ENCODE peak calls at places on chromosomes 3 and 15, in four cellular contexts. P, Y, L and Q are unnamed samples.

GRCh38 chr3:163560459-163560858 is 1517.8 kb downstream of the SI start:
- DNase-seq in P (no peak), L (peak; percentile 20), Y (no peak), Q (no peak)

GRCh38 chr3:13463618-13464400 is 16.3 kb upstream of the HDAC11 start:
- DNase-seq in P (no peak), Y (no peak), L (no peak), Q (no peak)

GRCh38 chr3:143736651-143737050 is 111.6 kb downstream of the SLC9A9 start:
- DNase-seq in P (no peak), L (no peak), Y (no peak), Q (no peak)

GRCh38 chr3:119637679-119638525 is 22.5 kb downstream of the POPDC2 start:
- DNase-seq in Y (no peak), P (no peak), L (peak; percentile 27), Q (no peak)

GRCh38 chr3:109059289-109059688 is 58.6 kb downstream of the MORC1 start:
- DNase-seq in Y (no peak), L (no peak), P (no peak), Q (no peak)

GRCh38 chr3:156615592-156616173 is 58.7 kb upstream of the TIPARP start:
- DNase-seq in P (no peak), Y (no peak), L (peak; percentile 65), Q (no peak)

GRCh38 chr3:58308728-58309127 is 2.4 kb downstream of the HTD2 start:
- DNase-seq in Y (no peak), P (no peak), L (no peak), Q (no peak)

GRCh38 chr3:134249935-134250716 is 533 bp downstream of the RYK start:
- DNase-seq in L (peak; percentile 67), P (peak; percentile 57), Y (peak; percentile 66), Q (peak; percentile 72)

GRCh38 chr3:170712336-170712735 is 126.5 kb upstream of the SLC7A14 start:
- DNase-seq in L (no peak), Y (no peak), P (no peak), Q (no peak)

GRCh38 chr3:151864423-151865101 is 8.9 kb upstream of the SUCNR1 start:
- DNase-seq in Y (no peak), P (no peak), L (peak; percentile 10), Q (no peak)

GRCh38 chr3:190807719-190808375 is 54.6 kb downstream of the GMNC start:
- DNase-seq in P (no peak), Y (peak; percentile 25), L (no peak), Q (no peak)

GRCh38 chr3:65886376-65886775 is 152.3 kb downstream of the MAGI1 start:
- DNase-seq in Y (no peak), P (no peak), L (no peak), Q (no peak)

GRCh38 chr15:35540885-35541284 is 5.1 kb downstream of the DPH6 start:
- DNase-seq in P (no peak), L (no peak), Y (no peak), Q (no peak)

GRCh38 chr3:129558076-129558771 is 15.2 kb downstream of the H1-8 start:
- DNase-seq in L (no peak), P (no peak), Y (peak; percentile 10), Q (no peak)

GRCh38 chr15:59456114-59456513 is 18.1 kb downstream of the FAM81A start:
- DNase-seq in P (no peak), Y (no peak), L (no peak), Q (no peak)

GRCh38 chr3:10263549-10264363 is 15.5 kb downstream of the TATDN2 start:
- DNase-seq in P (peak; percentile 71), Y (no peak), L (peak; percentile 85), Q (peak; percentile 77)

DNA sequence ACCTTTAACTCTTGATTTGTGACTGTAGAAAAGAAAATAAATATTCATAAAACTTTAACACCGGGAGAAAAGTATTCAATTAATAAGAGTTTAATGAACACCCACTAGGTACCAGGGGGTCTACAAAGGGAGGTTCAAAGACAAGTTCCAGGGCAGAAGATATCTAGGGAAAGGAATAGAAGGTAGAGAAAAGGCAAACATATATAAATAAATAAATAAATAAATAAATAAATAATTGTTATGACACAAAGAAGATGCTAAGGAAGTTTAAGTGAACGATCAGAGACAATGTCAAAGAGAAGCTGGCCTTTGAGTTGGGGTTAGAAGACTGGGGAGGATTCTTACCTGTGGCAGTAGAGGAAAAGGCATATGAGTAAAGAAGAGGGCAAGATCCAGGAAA is 123.8 kb downstream of the NEDD4 start:
- DNase-seq in L (no peak), Y (no peak), P (no peak), Q (no peak)
- H3K4me1 ChIP-seq in L (peaks cover 4% of the 10 kb centered on the region), Y (peaks cover 52% of the 10 kb centered on the region), P (no peaks in the 10 kb centered on the region), Q (peaks cover 26% of the 10 kb centered on the region)

GRCh38 chr15:40333922-40334492 is 6.7 kb downstream of the CCDC9B start:
- DNase-seq in P (peak; percentile 49), Y (peak; percentile 63), L (no peak), Q (no peak)

GRCh38 chr15:40332138-40332781 is 8.5 kb downstream of the CCDC9B start:
- DNase-seq in Y (no peak), L (no peak), P (no peak), Q (no peak)

GRCh38 chr15:40334941-40335795 is 5.6 kb downstream of the CCDC9B start:
- DNase-seq in Y (no peak), L (no peak), P (no peak), Q (no peak)

GRCh38 chr15:40336129-40337122 is 4.3 kb downstream of the CCDC9B start:
- DNase-seq in L (no peak), Y (no peak), P (no peak), Q (no peak)

DNA sequence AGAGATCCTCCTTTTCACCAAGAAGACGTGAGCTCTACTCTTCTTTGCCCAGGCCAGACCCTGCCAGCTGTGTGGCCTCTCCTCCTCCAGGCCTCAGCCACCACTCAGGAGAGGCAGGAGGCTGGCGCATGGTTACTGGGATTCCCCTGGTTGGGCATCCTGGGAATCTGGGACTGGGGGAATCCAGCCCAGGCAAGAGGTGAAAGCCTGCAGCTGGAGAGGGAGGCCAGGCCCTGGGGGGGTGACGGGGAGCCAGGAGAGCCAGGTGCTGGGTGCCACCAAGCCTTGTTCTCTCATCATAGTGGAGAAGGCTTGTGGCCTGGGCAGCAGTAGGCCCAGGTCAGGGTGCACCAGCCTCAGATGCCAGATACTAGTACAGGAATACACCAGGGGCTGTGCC is 6.2 kb downstream of the CCDC9B start:
- DNase-seq in P (no peak), L (no peak), Y (no peak), Q (no peak)
- H3K4me1 ChIP-seq in P (no peaks in the 10 kb centered on the region), L (no peaks in the 10 kb centered on the region), Y (peaks cover 81% of the 10 kb centered on the region), Q (no peaks in the 10 kb centered on the region)

GRCh38 chr3:100879445-100879844 is 113.8 kb downstream of the ABI3BP start:
- DNase-seq in L (no peak), Y (no peak), P (no peak), Q (no peak)

GRCh38 chr3:100882571-100882981 is 110.6 kb downstream of the ABI3BP start:
- DNase-seq in P (no peak), L (peak; percentile 28), Y (no peak), Q (no peak)

GRCh38 chr3:100877286-100877685 is 115.9 kb downstream of the ABI3BP start:
- DNase-seq in P (no peak), Y (no peak), L (no peak), Q (no peak)

GRCh38 chr3:100880845-100881244 is 112.4 kb downstream of the ABI3BP start:
- DNase-seq in Y (no peak), L (no peak), P (no peak), Q (no peak)

GRCh38 chr3:100880072-100880471 is 113.1 kb downstream of the ABI3BP start:
- DNase-seq in P (no peak), Y (peak; percentile 18), L (no peak), Q (no peak)
- H3K4me1 ChIP-seq in P (no peaks in the 10 kb centered on the region), Y (no peaks in the 10 kb centered on the region), L (no peaks in the 10 kb centered on the region), Q (no peaks in the 10 kb centered on the region)

GRCh38 chr3:69113536-69113935 is 8.9 kb downstream of the LMOD3 start:
- DNase-seq in L (no peak), P (no peak), Y (no peak), Q (no peak)

GRCh38 chr3:69118555-69118954 is 3.8 kb downstream of the LMOD3 start:
- DNase-seq in L (no peak), Y (no peak), P (no peak), Q (no peak)

GRCh38 chr3:69115731-69116130 is 6.7 kb downstream of the LMOD3 start:
- DNase-seq in L (no peak), Y (no peak), P (no peak), Q (no peak)

GRCh38 chr3:69116897-69117296 is 5.5 kb downstream of the LMOD3 start:
- DNase-seq in P (no peak), Y (no peak), L (no peak), Q (no peak)

DNA sequence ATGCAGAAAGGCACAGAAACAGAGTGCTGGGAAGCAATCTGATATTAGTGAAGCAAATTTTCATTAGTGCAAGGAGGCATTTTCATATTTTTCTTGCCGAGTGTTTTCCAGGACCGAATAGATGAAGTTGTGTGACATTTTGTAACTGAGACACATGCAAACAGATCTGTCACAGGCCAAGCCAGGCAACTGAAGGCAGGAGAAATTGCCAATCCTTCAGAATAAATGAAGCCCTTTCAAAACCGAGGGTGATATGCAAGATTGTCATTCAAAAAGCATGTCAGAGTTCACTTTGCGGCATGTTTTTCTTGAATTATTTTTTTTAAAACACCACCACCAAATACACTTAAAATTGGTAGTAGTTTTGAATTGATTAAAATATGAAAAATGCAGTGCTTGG is 6.2 kb downstream of the LMOD3 start:
- DNase-seq in P (no peak), L (no peak), Y (no peak), Q (no peak)
- H3K4me1 ChIP-seq in P (no peaks in the 10 kb centered on the region), L (no peaks in the 10 kb centered on the region), Y (peaks cover 49% of the 10 kb centered on the region), Q (no peaks in the 10 kb centered on the region)

GRCh38 chr3:155367510-155367909 is 74.0 kb upstream of the STRIT1 start:
- DNase-seq in P (no peak), L (no peak), Y (no peak), Q (no peak)

GRCh38 chr3:155365178-155365783 is 71.8 kb upstream of the STRIT1 start:
- DNase-seq in L (no peak), Y (no peak), P (no peak), Q (no peak)

GRCh38 chr3:155363690-155364070 is 70.2 kb upstream of the STRIT1 start:
- DNase-seq in Y (no peak), P (no peak), L (peak; percentile 51), Q (no peak)

GRCh38 chr3:155362808-155363689 is 69.6 kb upstream of the STRIT1 start:
- DNase-seq in P (no peak), Y (no peak), L (peak; percentile 89), Q (peak; percentile 97)

GRCh38 chr3:155364492-155364891 is 71.0 kb upstream of the STRIT1 start:
- DNase-seq in P (no peak), Y (no peak), L (no peak), Q (no peak)
- H3K4me1 ChIP-seq in P (no peaks in the 10 kb centered on the region), Y (no peaks in the 10 kb centered on the region), L (no peaks in the 10 kb centered on the region), Q (peaks cover 81% of the 10 kb centered on the region)

DNA sequence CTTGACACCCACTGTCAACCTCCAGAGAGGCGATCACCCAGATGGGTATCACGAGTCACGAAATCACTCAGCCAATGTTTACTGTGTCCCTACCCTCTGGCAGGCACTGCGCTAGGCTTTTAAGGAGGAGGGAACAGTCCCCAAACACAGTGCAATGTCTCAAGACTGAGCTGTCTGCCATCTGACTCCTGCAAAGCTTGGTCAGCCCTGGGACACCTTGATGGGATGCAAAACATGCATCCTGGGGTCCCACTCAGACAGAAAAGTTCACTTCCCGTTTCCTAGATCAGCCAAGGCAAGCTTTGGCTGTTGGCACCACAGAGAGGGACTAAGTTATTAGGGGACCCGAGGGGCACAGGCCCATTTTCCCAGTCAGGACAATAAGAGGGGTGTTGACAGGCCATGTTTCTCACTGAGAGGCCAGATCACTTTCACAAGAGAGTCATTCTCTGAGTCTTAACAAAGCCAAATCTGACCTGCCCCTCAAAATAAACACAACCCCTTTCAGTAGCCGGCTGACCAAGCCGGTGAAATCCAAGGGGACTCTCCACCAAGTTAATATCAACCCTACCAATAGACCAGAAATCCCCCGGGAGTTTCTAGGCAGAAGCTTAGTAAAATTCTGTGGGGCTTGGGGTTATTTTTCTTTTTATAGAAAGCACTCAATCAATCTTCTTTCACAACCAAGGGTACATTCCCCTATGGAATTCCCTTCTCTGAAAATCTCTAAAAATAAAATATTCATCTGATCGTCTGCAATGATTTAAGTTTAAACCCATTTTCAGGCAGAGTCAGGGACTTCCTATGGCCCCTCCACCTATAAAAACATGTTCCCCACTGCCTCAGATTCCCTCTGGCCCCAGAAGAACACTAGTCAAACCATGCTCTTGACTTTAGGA is 3.5 kb downstream of the RFTN1 start:
- DNase-seq in L (no peak), P (no peak), Y (no peak), Q (no peak)
- H3K4me1 ChIP-seq in L (no peaks in the 10 kb centered on the region), P (peaks cover 58% of the 10 kb centered on the region), Y (peaks cover 46% of the 10 kb centered on the region), Q (no peaks in the 10 kb centered on the region)